ENCODE peak calls at places on chromosomes 13 and 19, in eight cellular contexts. M, Y, K, B, V, U, N and T are unnamed samples.
A peak's percentile ranks its signal among the peaks of the same experiment; 100 is the strongest.

GRCh38 chr19:7545295-7545694 is 9.8 kb downstream of the PNPLA6 start:
- DNase-seq in M (no peak), Y (no peak), K (no peak), B (no peak), V (no peak), U (no peak), N (no peak), T (no peak)

GRCh38 chr19:2154587-2155075 is 3.3 kb upstream of the AP3D1 start:
- DNase-seq in M (no peak), Y (peak; percentile 76), K (no peak), B (no peak), V (no peak), U (no peak), N (no peak), T (no peak)

GRCh38 chr19:11324079-11324661 is 15.3 kb downstream of the RAB3D start:
- DNase-seq in M (peak; percentile 25), Y (peak; percentile 90), K (peak; percentile 53), B (peak; percentile 54), V (no peak), U (peak; percentile 67), N (no peak), T (peak; percentile 88)

GRCh38 chr19:39406656-39407393 is at the start of gene ZFP36:
- DNase-seq in M (peak; percentile 58), Y (peak; percentile 67), K (peak; percentile 89), B (peak; percentile 86), V (peak; percentile 95), U (peak; percentile 70), N (peak; percentile 83), T (no peak)

GRCh38 chr19:6767357-6768235 is at the start of gene SH2D3A:
- DNase-seq in M (peak; percentile 66), Y (peak; percentile 11), K (no peak), B (peak; percentile 93), V (peak; percentile 99), U (peak; percentile 24), N (peak; percentile 99), T (no peak)

GRCh38 chr19:7197760-7198696 is 96.2 kb downstream of the INSR start:
- DNase-seq in M (peak; percentile 42), Y (peak; percentile 97), K (peak; percentile 91), B (peak; percentile 92), V (peak; percentile 93), U (peak; percentile 77), N (peak; percentile 94), T (peak; percentile 62)

GRCh38 chr13:27625839-27626238 is 4.1 kb downstream of the POLR1D start:
- DNase-seq in M (no peak), Y (no peak), K (no peak), B (no peak), V (no peak), U (no peak), N (no peak), T (no peak)

GRCh38 chr13:100753391-100753790 is 78.8 kb upstream of the TMTC4 start:
- DNase-seq in M (no peak), Y (no peak), K (no peak), B (no peak), V (no peak), U (no peak), N (no peak), T (no peak)

GRCh38 chr13:109180905-109181425 is 551.6 kb downstream of the MYO16 start:
- DNase-seq in M (no peak), Y (peak; percentile 95), K (no peak), B (no peak), V (no peak), U (no peak), N (peak; percentile 55), T (peak; percentile 80)

GRCh38 chr19:50794778-50795664 is 4.8 kb downstream of the ACP4 start:
- DNase-seq in M (no peak), Y (no peak), K (no peak), B (no peak), V (peak; percentile 84), U (no peak), N (peak; percentile 67), T (no peak)

GRCh38 chr19:47790398-47790814 is 11.9 kb downstream of the SELENOW start:
- DNase-seq in M (no peak), Y (peak; percentile 54), K (no peak), B (peak; percentile 70), V (peak; percentile 100), U (no peak), N (peak; percentile 98), T (no peak)

GRCh38 chr19:35336166-35336955 is 7.4 kb downstream of the CD22 start:
- DNase-seq in M (no peak), Y (no peak), K (no peak), B (no peak), V (no peak), U (no peak), N (no peak), T (no peak)

GRCh38 chr19:4744451-4745170 is 21.0 kb upstream of the DPP9 start:
- DNase-seq in M (no peak), Y (peak; percentile 94), K (peak; percentile 23), B (no peak), V (no peak), U (no peak), N (no peak), T (no peak)

GRCh38 chr19:53102701-53103140 is 501 bp downstream of the ZNF160 start:
- DNase-seq in M (no peak), Y (peak; percentile 32), K (no peak), B (peak; percentile 12), V (peak; percentile 67), U (no peak), N (peak; percentile 55), T (no peak)

GRCh38 chr19:32811151-32811550 is 58.4 kb downstream of the SLC7A9 start:
- DNase-seq in M (no peak), Y (no peak), K (no peak), B (no peak), V (no peak), U (no peak), N (no peak), T (no peak)

GRCh38 chr19:57708641-57709354 is at the start of gene ZNF154:
- DNase-seq in M (no peak), Y (peak; percentile 79), K (peak; percentile 31), B (peak; percentile 22), V (peak; percentile 94), U (no peak), N (peak; percentile 99), T (peak; percentile 31)

GRCh38 chr19:6006896-6007295 is 29.0 kb upstream of the RANBP3 start:
- DNase-seq in M (no peak), Y (no peak), K (no peak), B (no peak), V (no peak), U (no peak), N (no peak), T (no peak)

GRCh38 chr19:8132858-8133458 is 16.4 kb downstream of the FBN3 start:
- DNase-seq in M (no peak), Y (no peak), K (no peak), B (no peak), V (no peak), U (no peak), N (no peak), T (no peak)

GRCh38 chr13:34435338-34435737 is 506.7 kb upstream of the NBEA start:
- DNase-seq in M (no peak), Y (peak; percentile 74), K (no peak), B (no peak), V (no peak), U (no peak), N (no peak), T (no peak)

DNA sequence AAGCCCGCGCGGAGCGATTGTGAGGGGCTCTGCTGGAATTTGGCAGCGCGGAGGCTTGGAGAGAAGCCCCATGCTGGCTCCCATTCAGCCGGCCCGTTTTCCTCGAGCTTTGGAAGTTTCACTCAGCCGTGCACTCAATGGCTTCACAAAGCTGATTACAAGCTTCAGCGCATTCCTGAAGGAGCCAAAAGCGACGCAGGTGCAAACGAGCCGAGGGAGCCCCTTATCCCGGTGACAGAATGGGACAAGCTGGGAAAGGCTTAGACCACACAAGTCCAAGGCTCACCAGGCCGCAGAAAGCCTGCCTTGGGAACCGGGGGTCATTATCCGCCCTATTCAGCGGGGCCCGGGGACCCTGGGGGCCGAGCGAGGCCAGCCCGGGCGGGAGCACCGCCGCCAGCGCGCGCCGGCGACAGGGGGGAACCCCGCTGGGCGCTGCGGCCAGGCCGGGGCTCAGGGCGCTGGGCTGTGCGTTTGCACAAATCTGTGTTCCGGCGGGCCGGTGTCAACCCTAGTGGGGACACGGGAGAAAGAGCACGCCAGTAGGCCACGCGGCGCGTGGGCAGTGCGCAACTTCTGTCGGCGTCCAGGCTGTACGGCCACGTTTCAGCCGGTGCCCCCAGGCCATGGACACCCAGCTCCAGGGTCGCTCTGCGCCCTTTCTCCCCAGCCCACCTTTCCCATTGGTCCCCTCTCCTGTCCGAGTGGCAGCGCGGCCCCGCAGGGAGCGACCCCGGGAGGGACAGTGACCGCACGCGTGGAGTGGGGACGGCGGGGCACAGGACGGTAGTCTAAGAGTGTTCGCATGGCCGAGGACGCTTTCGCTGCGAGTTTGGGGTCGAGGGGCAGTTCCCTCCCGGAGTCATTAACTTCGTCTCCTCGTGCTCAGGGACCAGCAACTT is 37.3 kb downstream of the SOX1 start:
- DNase-seq in M (no peak), Y (no peak), K (no peak), B (no peak), V (peak; percentile 92), U (no peak), N (peak; percentile 86), T (no peak)
- H3K27me3 ChIP-seq in M (peaks cover 31% of the 10 kb centered on the region), Y (no peaks in the 10 kb centered on the region), K (peaks cover 60% of the 10 kb centered on the region), B (peaks cover 52% of the 10 kb centered on the region), V (peaks cover 100% of the 10 kb centered on the region), U (no peaks in the 10 kb centered on the region), N (peaks cover 86% of the 10 kb centered on the region), T (peaks cover 54% of the 10 kb centered on the region)

GRCh38 chr13:50189450-50189849 is 174.2 kb downstream of the KCNRG start:
- DNase-seq in M (no peak), Y (no peak), K (no peak), B (no peak), V (peak; percentile 58), U (no peak), N (peak; percentile 33), T (no peak)
- TF ChIP-seq CTCF in M (no peak), Y (no peak), K (no peak), B (no peak), V (peak; percentile 59), U (no peak), N (peak; percentile 67), T (no peak)

GRCh38 chr19:3585301-3586123 is at the start of gene GIPC3:
- DNase-seq in M (no peak), Y (no peak), K (no peak), B (no peak), V (peak; percentile 71), U (no peak), N (peak; percentile 49), T (no peak)
- H3K4me3 ChIP-seq in M (peak within 1 kb of the TSS; percentile 62), Y (no peak within 1 kb of the TSS), K (peak within 1 kb of the TSS; percentile 50), B (peak within 1 kb of the TSS; percentile 27), V (no peak within 1 kb of the TSS), U (peak within 1 kb of the TSS; percentile 62), N (peak within 1 kb of the TSS; percentile 61), T (no peak within 1 kb of the TSS)

DNA sequence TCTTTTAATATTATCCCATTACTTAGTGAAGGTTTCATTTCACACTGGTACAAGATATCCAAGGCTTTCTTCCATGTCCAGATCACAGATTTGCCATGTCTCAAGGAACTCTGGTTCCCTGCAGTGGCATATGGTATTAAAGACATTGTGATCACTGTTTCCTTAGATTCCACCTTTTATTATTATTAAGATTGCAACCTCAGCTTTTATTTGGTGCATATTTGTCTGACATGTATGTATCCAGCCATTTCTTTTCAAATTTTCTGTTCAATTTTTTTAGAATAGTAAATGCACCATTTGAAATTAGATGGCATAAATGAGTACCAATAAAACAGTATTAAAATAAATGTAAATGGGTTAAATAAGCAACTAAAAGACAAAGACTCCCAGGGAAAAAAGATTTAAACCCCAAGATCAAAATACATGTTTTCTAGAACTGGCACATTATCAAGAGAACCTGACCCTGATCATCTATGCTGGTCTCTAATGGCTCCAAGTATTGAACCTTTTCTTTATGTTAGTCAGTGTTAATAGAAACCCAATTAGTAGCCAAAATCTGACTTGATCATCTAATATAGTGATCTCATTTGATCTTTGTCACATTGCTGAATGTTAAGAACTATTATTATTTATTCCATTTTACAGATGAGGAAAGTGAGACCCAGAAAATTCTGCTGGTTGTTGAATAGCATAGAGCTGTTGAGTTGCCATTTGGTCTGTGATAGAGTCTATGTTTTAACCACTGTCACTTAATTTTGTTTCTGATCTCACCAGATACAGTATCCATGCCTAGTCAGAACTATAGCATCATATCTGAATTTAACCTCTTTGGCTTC is at the start of gene OR10H4:
- DNase-seq in M (no peak), Y (no peak), K (no peak), B (no peak), V (no peak), U (no peak), N (no peak), T (no peak)
- H3K27me3 ChIP-seq in M (no peaks in the 10 kb centered on the region), Y (no peaks in the 10 kb centered on the region), K (no peaks in the 10 kb centered on the region), B (no peaks in the 10 kb centered on the region), V (no peaks in the 10 kb centered on the region), U (no peaks in the 10 kb centered on the region), N (no peaks in the 10 kb centered on the region), T (no peaks in the 10 kb centered on the region)